ENCODE peak calls at places on chromosomes 16 and 17, in four cellular contexts. W is cardiac muscle cell, G is heart right ventricle, M is GM12878. C is an unnamed sample.

GRCh38 chr17:81491193-81491592 is 21.4 kb downstream of the ACTG1 start:
- DNase-seq in G (no peak), M (no peak), W (no peak), C (no peak)

GRCh38 chr17:5410594-5411272 is 8.7 kb downstream of the NUP88 start:
- DNase-seq in M (no peak), G (no peak), W (no peak), C (no peak)

GRCh38 chr17:71527311-71527710 is 593.5 kb upstream of the SOX9 start:
- DNase-seq in W (peak), M (no peak), G (no peak), C (no peak)

GRCh38 chr16:54284931-54285413 is 1.6 kb downstream of the IRX3 start:
- DNase-seq in G (peak), M (no peak), W (peak), C (no peak)

GRCh38 chr17:71842991-71843390 is 277.8 kb upstream of the SOX9 start:
- DNase-seq in W (no peak), G (no peak), M (no peak), C (no peak)

GRCh38 chr17:78355701-78356100 is 4.2 kb downstream of the SOCS3 start:
- DNase-seq in W (peak), M (no peak), G (no peak), C (no peak)

GRCh38 chr17:62092784-62093183 is 27.7 kb upstream of the MED13 start:
- DNase-seq in W (no peak), G (no peak), M (no peak), C (no peak)

GRCh38 chr16:66536525-66536924 is 13.4 kb downstream of the TK2 start:
- DNase-seq in W (no peak), M (no peak), G (no peak), C (no peak)

GRCh38 chr17:75776399-75777242 is 8.0 kb upstream of the UNK start:
- DNase-seq in G (no peak), W (peak), M (no peak), C (no peak)

GRCh38 chr17:58344047-58344790 is 7.8 kb downstream of the SUPT4H1 start:
- DNase-seq in G (no peak), W (peak), M (peak), C (no peak)

GRCh38 chr17:15309236-15309635 is 32.2 kb downstream of the TEKT3 start:
- DNase-seq in G (no peak), W (no peak), M (no peak), C (no peak)

GRCh38 chr17:57319806-57320205 is 63.5 kb downstream of the MSI2 start:
- DNase-seq in M (no peak), G (no peak), W (no peak), C (no peak)

GRCh38 chr16:88781140-88782077 is 3.6 kb downstream of the PIEZO1 start:
- DNase-seq in G (no peak), W (no peak), M (no peak), C (no peak)

GRCh38 chr16:5944971-5945370 is 847.4 kb upstream of the EEF2KMT start:
- DNase-seq in M (no peak), G (no peak), W (no peak), C (no peak)

GRCh38 chr17:78819402-78819801 is 21.2 kb downstream of the USP36 start:
- DNase-seq in M (no peak), G (no peak), W (no peak), C (no peak)

GRCh38 chr17:28133562-28133970 is 91.1 kb downstream of the NLK start:
- DNase-seq in G (no peak), W (peak), M (no peak), C (no peak)

GRCh38 chr17:61468263-61468907 is 16.2 kb downstream of the TBX4 start:
- DNase-seq in W (no peak), G (no peak), M (no peak), C (no peak)

GRCh38 chr16:19113577-19114358 is at the start of gene ITPRIPL2:
- DNase-seq in W (peak), M (no peak), G (peak), C (peak)

GRCh38 chr16:78499399-78499798 is 399.9 kb downstream of the WWOX start:
- DNase-seq in W (no peak), G (no peak), M (no peak), C (no peak)

GRCh38 chr16:78501744-78502143 is 402.3 kb downstream of the WWOX start:
- DNase-seq in G (no peak), M (no peak), W (no peak), C (no peak)

GRCh38 chr16:78504391-78504945 is 405.0 kb downstream of the WWOX start:
- DNase-seq in G (no peak), W (peak), M (no peak), C (no peak)

GRCh38 chr16:78503501-78504110 is 404.2 kb downstream of the WWOX start:
- DNase-seq in G (peak), W (peak), M (no peak), C (peak)

GRCh38 chr16:78500659-78501226 is 401.3 kb downstream of the WWOX start:
- DNase-seq in M (no peak), G (no peak), W (no peak), C (no peak)
- TF ChIP-seq CTCF in M (no peak), G (no peak), W (no peak), C (no peak)

GRCh38 chr17:7035591-7036368 is at the start of gene SLC16A13:
- DNase-seq in M (peak), G (peak), W (peak), C (peak)
- TF ChIP-seq CTCF in M (no peak), G (no peak), W (no peak), C (no peak)

DNA sequence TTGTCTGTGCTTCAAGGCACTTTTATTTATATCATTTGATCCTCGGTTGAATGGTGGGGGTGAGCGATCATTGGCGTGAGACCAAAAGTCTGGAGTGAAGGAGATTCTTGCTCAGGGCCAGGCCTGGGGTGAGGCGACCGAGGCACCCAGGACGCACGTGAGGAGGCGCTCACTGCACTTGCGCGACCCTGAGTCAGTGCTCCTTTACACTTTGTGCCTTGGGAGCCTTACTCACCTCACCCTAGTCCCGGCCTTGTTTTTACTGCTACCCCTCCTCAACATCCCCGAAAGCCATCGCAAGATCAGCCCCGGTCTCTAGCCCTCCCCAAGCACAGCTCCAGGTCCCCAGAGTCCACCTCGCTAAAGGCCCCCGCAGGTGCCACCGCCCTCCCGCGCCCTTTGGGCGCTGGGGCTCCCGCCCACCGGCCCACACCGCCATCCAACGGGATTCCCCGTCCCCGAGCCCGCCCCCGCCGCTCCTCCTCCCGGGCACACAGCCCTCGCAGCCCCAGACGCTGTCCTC is 496 bp downstream of the EZH1 start:
- DNase-seq in M (peak), W (peak), G (peak), C (no peak)
- TF ChIP-seq CTCF in M (no peak), W (peak), G (no peak), C (peak)

GRCh38 chr16:71899171-71899570 is 3.8 kb downstream of the IST1 start:
- DNase-seq in W (no peak), G (no peak), M (no peak), C (no peak)
- TF ChIP-seq CTCF in W (no peak), G (no peak), M (no peak), C (no peak)

GRCh38 chr16:27221576-27222498 is 18.5 kb downstream of the KDM8 start:
- DNase-seq in G (peak), W (peak), M (no peak), C (no peak)

GRCh38 chr16:27223701-27224100 is 20.4 kb downstream of the KDM8 start:
- DNase-seq in G (no peak), W (no peak), M (no peak), C (no peak)

GRCh38 chr16:27223226-27223610 is 19.9 kb downstream of the KDM8 start:
- DNase-seq in G (no peak), M (no peak), W (no peak), C (no peak)

GRCh38 chr16:27224271-27224737 is 21.0 kb downstream of the KDM8 start:
- DNase-seq in W (no peak), M (no peak), G (no peak), C (no peak)

DNA sequence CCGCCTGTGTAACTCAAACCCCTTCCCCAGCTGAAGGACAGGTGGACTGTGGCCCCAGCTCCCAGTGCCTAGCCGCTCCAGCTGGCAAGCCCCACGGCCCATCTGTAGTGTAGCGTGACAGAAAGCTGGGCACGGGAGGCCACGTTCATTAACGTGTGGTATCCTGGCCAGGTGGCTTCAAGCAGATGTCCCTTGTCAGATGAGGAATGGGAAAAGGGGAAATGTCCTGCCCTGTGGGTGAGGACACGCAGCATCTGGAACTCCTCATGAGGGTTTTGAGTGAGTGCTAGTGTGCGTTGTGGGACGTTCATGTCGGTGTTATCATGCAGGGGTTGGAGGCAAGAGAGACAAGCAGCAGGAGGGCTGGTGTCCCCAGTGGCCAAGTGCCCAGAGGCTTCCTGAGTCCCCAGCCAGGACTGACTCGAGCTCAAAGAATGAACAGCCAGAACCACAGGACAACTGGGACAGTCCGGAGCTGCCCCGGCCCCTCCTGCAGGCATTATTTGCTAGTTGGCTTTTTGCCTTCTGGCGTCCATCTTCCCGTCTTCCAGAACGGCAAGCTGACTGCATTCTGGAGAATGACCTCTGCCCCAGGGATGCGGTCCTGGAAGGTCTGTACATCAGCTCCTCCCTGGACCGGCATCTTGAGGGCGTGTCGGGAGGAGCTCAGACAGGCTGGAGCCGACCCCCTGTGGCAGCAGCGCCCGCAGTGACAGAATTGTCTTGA is 19.3 kb downstream of the KDM8 start:
- DNase-seq in M (no peak), W (peak), G (peak), C (no peak)
- TF ChIP-seq CTCF in M (no peak), W (no peak), G (peak), C (no peak)

DNA sequence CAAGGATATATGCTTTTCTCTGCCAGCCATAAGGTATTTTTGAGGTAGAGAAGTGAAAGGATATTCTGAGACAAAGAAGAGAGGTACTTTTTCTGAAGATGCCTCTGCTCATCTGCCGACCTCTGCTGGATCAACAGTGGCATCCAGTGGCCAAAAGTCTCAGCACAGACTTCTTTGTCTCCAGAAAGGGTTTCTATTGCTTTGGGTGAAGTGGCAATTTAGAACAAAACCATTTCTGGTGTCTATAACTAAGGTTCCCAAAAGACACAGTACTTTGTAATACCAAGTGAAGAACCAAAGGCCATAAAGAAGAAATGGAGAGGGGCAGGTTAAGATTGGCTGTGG is 155.2 kb upstream of the C17orf78 start:
- DNase-seq in W (peak), M (no peak), G (no peak), C (no peak)
- TF ChIP-seq CTCF in W (peak), M (peak), G (peak), C (peak)

C was measured in neural crest cell.